ENCODE peak calls at places on chromosomes 7 and 10, in five cellular contexts. U is right atrium auricular region, L is right lobe of liver, S is mammary epithelial cell, K is fibroblast of lung. J is an unnamed sample.

GRCh38 chr7:38584443-38585210 is 46.5 kb downstream of the AMPH start:
- DNase-seq in U (no peak), L (no peak), S (peak; percentile 8), K (peak; percentile 75), J (no peak)

GRCh38 chr7:31493714-31494181 is 20.1 kb upstream of the ITPRID1 start:
- DNase-seq in U (no peak), L (no peak), S (peak; percentile 90), K (peak; percentile 60), J (no peak)

GRCh38 chr10:60282771-60283353 is 106.8 kb downstream of the ANK3 start:
- DNase-seq in U (no peak), L (no peak), S (peak; percentile 58), K (peak; percentile 91), J (peak; percentile 25)

GRCh38 chr7:122219253-122219865 is 75.3 kb upstream of the AASS start:
- DNase-seq in U (no peak), L (no peak), S (peak; percentile 3), K (no peak), J (no peak)

GRCh38 chr7:21884496-21884895 is 61.2 kb downstream of the CDCA7L start:
- DNase-seq in U (no peak), L (no peak), S (peak; percentile 55), K (no peak), J (no peak)

GRCh38 chr7:132255898-132256297 is 320.4 kb downstream of the PLXNA4 start:
- DNase-seq in U (peak; percentile 69), L (peak; percentile 56), S (peak; percentile 5), K (no peak), J (no peak)

GRCh38 chr10:116608683-116609594 is 11.8 kb upstream of the PNLIPRP2 start:
- DNase-seq in U (no peak), L (no peak), S (no peak), K (no peak), J (no peak)

GRCh38 chr7:100824499-100825214 is 2.7 kb downstream of the EPHB4 start:
- DNase-seq in U (no peak), L (peak; percentile 50), S (no peak), K (no peak), J (no peak)

GRCh38 chr7:1763033-1763432 is 93.0 kb downstream of the ELFN1 start:
- DNase-seq in U (no peak), L (no peak), S (no peak), K (no peak), J (no peak)

GRCh38 chr7:38374507-38374906 is 101.1 kb upstream of the TARP start:
- DNase-seq in U (no peak), L (no peak), S (no peak), K (peak; percentile 12), J (no peak)

GRCh38 chr7:131723926-131724325 is 167.5 kb upstream of the PODXL start:
- DNase-seq in U (peak; percentile 42), L (no peak), S (no peak), K (no peak), J (no peak)

GRCh38 chr10:22554481-22555182 is 159.7 kb downstream of the PIP4K2A start:
- DNase-seq in U (peak; percentile 86), L (peak; percentile 80), S (no peak), K (peak; percentile 91), J (peak; percentile 92)

GRCh38 chr10:17586741-17587720 is 30.1 kb downstream of the HACD1 start:
- DNase-seq in U (no peak), L (no peak), S (peak; percentile 7), K (peak; percentile 43), J (peak; percentile 6)

GRCh38 chr10:87696922-87697714 is 37.4 kb downstream of the PAPSS2 start:
- DNase-seq in U (no peak), L (no peak), S (no peak), K (no peak), J (no peak)

GRCh38 chr7:154177584-154177983 is 125.4 kb downstream of the DPP6 start:
- DNase-seq in U (no peak), L (no peak), S (no peak), K (no peak), J (no peak)

GRCh38 chr10:93199221-93199681 is 125.6 kb downstream of the CYP26A1 start:
- DNase-seq in U (peak; percentile 81), L (peak; percentile 86), S (peak; percentile 6), K (peak; percentile 85), J (no peak)

GRCh38 chr10:52334595-52334994 is 20.5 kb downstream of the DKK1 start:
- DNase-seq in U (no peak), L (no peak), S (peak; percentile 57), K (peak; percentile 64), J (no peak)

GRCh38 chr10:31836569-31837406 is 91.8 kb downstream of the ARHGAP12 start:
- DNase-seq in U (no peak), L (no peak), S (peak; percentile 2), K (peak; percentile 34), J (no peak)

GRCh38 chr7:133047321-133047720 is 34.6 kb downstream of the CHCHD3 start:
- DNase-seq in U (no peak), L (no peak), S (no peak), K (no peak), J (no peak)

GRCh38 chr7:135189961-135190360 is 19.5 kb upstream of the CYREN start:
- DNase-seq in U (no peak), L (no peak), S (no peak), K (no peak), J (no peak)

GRCh38 chr7:100481466-100481865 is 2.3 kb upstream of the NYAP1 start:
- DNase-seq in U (no peak), L (no peak), S (no peak), K (no peak), J (no peak)

GRCh38 chr10:127527891-127528290 is 21.2 kb upstream of the NPS start:
- DNase-seq in U (peak; percentile 59), L (no peak), S (no peak), K (no peak), J (no peak)

GRCh38 chr7:154569916-154570315 is 433.0 kb downstream of the PAXIP1 start:
- DNase-seq in U (no peak), L (no peak), S (no peak), K (peak; percentile 71), J (no peak)

GRCh38 chr10:110357252-110357780 is 52.6 kb upstream of the SMNDC1 start:
- DNase-seq in U (no peak), L (no peak), S (peak; percentile 25), K (peak; percentile 97), J (peak; percentile 85)

GRCh38 chr10:120514035-120514620 is 57.1 kb downstream of the PLPP4 start:
- DNase-seq in U (no peak), L (no peak), S (peak; percentile 35), K (peak; percentile 57), J (no peak)

GRCh38 chr7:114653391-114654088 is 238.9 kb downstream of the FOXP2 start:
- DNase-seq in U (no peak), L (no peak), S (no peak), K (no peak), J (peak; percentile 8)

GRCh38 chr7:98613601-98614425 is 3.3 kb upstream of the NPTX2 start:
- DNase-seq in U (no peak), L (no peak), S (peak; percentile 27), K (peak; percentile 39), J (no peak)

GRCh38 chr7:29564455-29565185 is 985 bp downstream of the PRR15 start:
- DNase-seq in U (peak; percentile 71), L (peak; percentile 47), S (peak; percentile 85), K (peak; percentile 62), J (no peak)

GRCh38 chr7:8130663-8131062 is 131.3 kb downstream of the ICA1 start:
- DNase-seq in U (no peak), L (no peak), S (no peak), K (no peak), J (no peak)

GRCh38 chr10:1595242-1595600 is 142.1 kb downstream of the ADARB2 start:
- DNase-seq in U (no peak), L (no peak), S (no peak), K (no peak), J (no peak)

GRCh38 chr10:86044029-86044428 is 322.6 kb downstream of the GRID1 start:
- DNase-seq in U (no peak), L (no peak), S (no peak), K (no peak), J (no peak)

GRCh38 chr10:83553366-83553765 is 585.9 kb upstream of the GHITM start:
- DNase-seq in U (no peak), L (no peak), S (no peak), K (peak; percentile 81), J (no peak)
- H3K4me3 ChIP-seq in U (no peak overlapping the region), L (no peak overlapping the region), S (no peak overlapping the region), K (no peak overlapping the region), J (no peak overlapping the region)

GRCh38 chr7:148711191-148712102 is 12.7 kb downstream of the CUL1 start:
- DNase-seq in U (no peak), L (no peak), S (no peak), K (no peak), J (no peak)
- H3K4me3 ChIP-seq in U (no peak overlapping the region), L (no peak overlapping the region), S (no peak overlapping the region), K (no peak overlapping the region), J (no peak overlapping the region)

GRCh38 chr10:125005312-125006187 is 63.6 kb downstream of the ZRANB1 start:
- DNase-seq in U (no peak), L (peak; percentile 38), S (no peak), K (no peak), J (no peak)
- H3K4me3 ChIP-seq in U (no peak overlapping the region), L (no peak overlapping the region), S (no peak overlapping the region), K (no peak overlapping the region), J (no peak overlapping the region)

GRCh38 chr7:151038951-151039849 is 9.1 kb upstream of the ASIC3 start:
- DNase-seq in U (peak; percentile 89), L (no peak), S (peak; percentile 73), K (peak; percentile 96), J (peak; percentile 80)
- H3K4me3 ChIP-seq in U (no peak overlapping the region), L (no peak overlapping the region), S (no peak overlapping the region), K (no peak overlapping the region), J (no peak overlapping the region)

GRCh38 chr7:23109470-23109869 is 3.9 kb downstream of the KLHL7 start:
- DNase-seq in U (no peak), L (no peak), S (no peak), K (no peak), J (no peak)

GRCh38 chr7:23108995-23109394 is 3.4 kb downstream of the KLHL7 start:
- DNase-seq in U (no peak), L (no peak), S (no peak), K (no peak), J (no peak)

GRCh38 chr7:23106491-23106800 is 861 bp downstream of the KLHL7 start:
- DNase-seq in U (no peak), L (peak; percentile 48), S (no peak), K (peak; percentile 48), J (no peak)

GRCh38 chr7:23106801-23107713 is 1.5 kb downstream of the KLHL7 start:
- DNase-seq in U (no peak), L (no peak), S (no peak), K (peak; percentile 20), J (no peak)

GRCh38 chr7:23107781-23108180 is 2.2 kb downstream of the KLHL7 start:
- DNase-seq in U (no peak), L (no peak), S (no peak), K (peak; percentile 4), J (no peak)
- H3K4me3 ChIP-seq in U (peak overlapping the region; percentile 94), L (no peak overlapping the region), S (peak overlapping the region; percentile 77), K (peak overlapping the region; percentile 78), J (peak overlapping the region; percentile 73)